ENCODE peak calls at places on chromosomes 11 and 22, in four cellular contexts. E is H9, O is IMR-90, I is neuronal stem cell. F is an unnamed sample.

GRCh38 chr22:44363214-44363979 is 50.6 kb upstream of the SHISAL1 start:
- DNase-seq in E (no peak), O (peak), I (no peak), F (no peak)

GRCh38 chr22:16609548-16610261 is 17.1 kb upstream of the CCT8L2 start:
- DNase-seq in E (no peak), O (no peak), I (no peak), F (no peak)

GRCh38 chr22:23509571-23510302 is 70.4 kb downstream of the IGLL1 start:
- DNase-seq in E (no peak), O (peak), I (no peak), F (peak)

GRCh38 chr11:746289-747175 is 732 bp upstream of the TALDO1 start:
- DNase-seq in E (peak), O (peak), I (peak), F (peak)

GRCh38 chr22:22684605-22685561 is 40.5 kb downstream of the GGTLC2 start:
- DNase-seq in E (peak), O (peak), I (no peak), F (peak)

GRCh38 chr11:128196235-128196634 is 391.1 kb downstream of the ETS1 start:
- DNase-seq in E (no peak), O (no peak), I (no peak), F (no peak)

GRCh38 chr11:70761906-70762196 is 363.5 kb downstream of the CTTN start:
- DNase-seq in E (no peak), O (no peak), I (no peak), F (no peak)

GRCh38 chr11:75490221-75491181 is 35.2 kb downstream of the GDPD5 start:
- DNase-seq in E (peak), O (peak), I (no peak), F (peak)

GRCh38 chr11:113532697-113533424 is 57.7 kb upstream of the DRD2 start:
- DNase-seq in E (peak), O (peak), I (peak), F (peak)

GRCh38 chr11:6635082-6635932 is 16.1 kb upstream of the TPP1 start:
- DNase-seq in E (peak), O (peak), I (no peak), F (no peak)

GRCh38 chr11:116225236-116225635 is 547.6 kb downstream of the BUD13 start:
- DNase-seq in E (no peak), O (no peak), I (no peak), F (peak)

GRCh38 chr11:74739546-74740270 is 8.5 kb upstream of the CHRDL2 start:
- DNase-seq in E (peak), O (peak), I (no peak), F (peak)

GRCh38 chr11:36149538-36150242 is 139.5 kb downstream of the COMMD9 start:
- DNase-seq in E (peak), O (peak), I (peak), F (peak)

GRCh38 chr11:65557280-65558001 is 718 bp downstream of the LTBP3 start:
- DNase-seq in E (no peak), O (no peak), I (no peak), F (peak)

GRCh38 chr11:1091332-1092083 is 16.8 kb downstream of the MUC2 start:
- DNase-seq in E (no peak), O (no peak), I (no peak), F (no peak)

GRCh38 chr11:78542007-78542406 is 32.7 kb downstream of the NARS2 start:
- DNase-seq in E (no peak), O (peak), I (no peak), F (no peak)

GRCh38 chr11:57456960-57457642 is 3.2 kb upstream of the RTN4RL2 start:
- DNase-seq in E (peak), O (peak), I (peak), F (peak)

GRCh38 chr11:8092587-8093424 is 11.8 kb downstream of the TUB start:
- DNase-seq in E (peak), O (peak), I (no peak), F (peak)

GRCh38 chr22:39209756-39210155 is 35.0 kb downstream of the PDGFB start:
- DNase-seq in E (peak), O (no peak), I (no peak), F (no peak)

GRCh38 chr11:96520939-96521338 is 131.1 kb downstream of the JRKL start:
- DNase-seq in E (no peak), O (no peak), I (no peak), F (no peak)

DNA sequence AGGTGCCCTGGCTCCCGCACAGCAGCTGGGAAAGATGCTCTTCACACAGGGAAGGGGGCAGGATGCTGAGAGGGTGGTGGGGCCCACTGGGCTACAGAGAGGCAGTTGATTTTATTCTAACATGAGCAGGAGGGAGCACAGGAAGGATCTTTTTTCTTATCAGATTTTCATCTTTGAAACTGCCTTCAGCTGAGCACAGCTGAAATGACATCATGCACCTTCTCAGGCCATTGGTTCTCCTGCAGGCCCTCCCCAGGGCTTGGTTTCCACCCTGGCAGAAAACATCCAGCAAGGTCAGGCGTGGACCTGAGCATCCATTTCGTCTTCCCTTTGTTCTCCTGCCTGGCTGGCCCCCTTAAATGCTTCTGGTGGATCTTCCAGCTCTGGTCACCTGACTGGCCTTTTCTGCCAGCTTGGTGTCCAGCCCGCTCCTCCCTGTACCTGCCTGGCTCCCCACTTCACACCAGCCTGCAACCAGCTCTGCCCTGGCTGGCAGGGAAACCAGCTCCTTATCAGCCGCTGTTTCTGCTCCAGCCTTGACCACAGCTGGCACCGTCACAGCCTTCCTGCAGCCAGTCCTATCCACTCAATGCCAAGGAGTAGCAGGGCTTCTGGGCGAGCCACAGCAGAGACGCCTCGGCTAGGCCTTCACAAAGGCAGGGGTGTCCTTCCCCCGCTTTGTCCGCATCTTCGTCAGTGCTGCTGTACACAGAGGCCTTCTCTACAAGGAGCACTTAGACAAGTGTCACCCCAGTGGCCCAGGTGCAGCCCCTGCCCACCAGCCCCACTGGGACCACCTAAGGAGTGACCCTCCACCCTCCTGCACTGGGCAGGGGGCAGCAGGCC is 36.5 kb downstream of the TOM1 start:
- DNase-seq in E (no peak), O (no peak), I (no peak), F (no peak)
- H3K27ac ChIP-seq in E (no peak), O (no peak), I (no peak), F (no peak)

GRCh38 chr22:50304528-50305392 is 2.7 kb downstream of the PLXNB2 start:
- DNase-seq in E (no peak), O (no peak), I (no peak), F (no peak)
- H2AK5ac ChIP-seq in E (no peak), O (peak), I (peak), F (no peak)

GRCh38 chr11:134032501-134033091 is 36.3 kb upstream of the JAM3 start:
- DNase-seq in E (no peak), O (no peak), I (no peak), F (no peak)
- H3K27ac ChIP-seq in E (no peak), O (no peak), I (no peak), F (no peak)

GRCh38 chr11:3196161-3197043 is 22.2 kb downstream of the MRGPRG start:
- DNase-seq in E (no peak), O (no peak), I (no peak), F (no peak)

GRCh38 chr11:3198815-3199214 is 19.8 kb downstream of the MRGPRG start:
- DNase-seq in E (no peak), O (no peak), I (no peak), F (no peak)

GRCh38 chr11:3195251-3196160 is 23.1 kb downstream of the MRGPRG start:
- DNase-seq in E (peak), O (peak), I (no peak), F (peak)

GRCh38 chr11:3197878-3198528 is 20.6 kb downstream of the MRGPRG start:
- DNase-seq in E (no peak), O (no peak), I (no peak), F (no peak)

GRCh38 chr11:3197044-3197715 is 21.4 kb downstream of the MRGPRG start:
- DNase-seq in E (no peak), O (no peak), I (no peak), F (no peak)
- H2AK5ac ChIP-seq in E (no peak), O (no peak), I (peak), F (no peak)

GRCh38 chr11:66743271-66743968 is 14.4 kb upstream of the SPTBN2 start:
- DNase-seq in E (no peak), O (no peak), I (no peak), F (no peak)
- H3K27ac ChIP-seq in E (no peak), O (no peak), I (no peak), F (no peak)

GRCh38 chr22:37255558-37256006 is 11.5 kb upstream of the RAC2 start:
- DNase-seq in E (no peak), O (no peak), I (no peak), F (no peak)
- H2AK5ac ChIP-seq in E (no peak), O (no peak), I (no peak), F (no peak)

DNA sequence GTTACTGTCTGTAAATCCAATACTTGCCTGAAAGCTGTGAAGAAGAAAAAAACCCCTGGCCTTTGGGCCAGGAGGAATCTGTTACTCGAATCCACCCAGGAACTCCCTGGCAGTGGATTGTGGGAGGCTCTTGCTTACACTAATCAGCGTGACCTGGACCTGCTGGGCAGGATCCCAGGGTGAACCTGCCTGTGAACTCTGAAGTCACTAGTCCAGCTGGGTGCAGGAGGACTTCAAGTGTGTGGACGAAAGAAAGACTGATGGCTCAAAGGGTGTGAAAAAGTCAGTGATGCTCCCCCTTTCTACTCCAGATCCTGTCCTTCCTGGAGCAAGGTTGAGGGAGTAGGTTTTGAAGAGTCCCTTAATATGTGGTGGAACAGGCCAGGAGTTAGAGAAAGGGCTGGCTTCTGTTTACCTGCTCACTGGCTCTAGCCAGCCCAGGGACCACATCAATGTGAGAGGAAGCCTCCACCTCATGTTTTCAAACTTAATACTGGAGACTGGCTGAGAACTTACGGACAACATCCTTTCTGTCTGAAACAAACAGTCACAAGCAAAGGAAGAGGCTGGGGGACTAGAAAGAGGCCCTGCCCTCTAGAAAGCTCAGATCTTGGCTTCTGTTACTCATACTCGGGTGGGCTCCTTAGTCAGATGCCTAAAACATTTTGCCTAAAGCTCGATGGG is 13.5 kb downstream of the PIK3IP1 start:
- DNase-seq in E (no peak), O (no peak), I (no peak), F (no peak)
- H3K27ac ChIP-seq in E (no peak), O (no peak), I (no peak), F (no peak)